ENCODE peak calls at places on chromosomes 1 and 21, in nine cellular contexts. L is GDM1; J is chondrocyte; V is heart left ventricle; F is CD4-positive, alpha-beta memory T cell; E is midbrain; K is neural crest cell; Z is stimulated activated CD8-positive, alpha-beta memory T cell treated with anti-CD3 and anti-CD28 coated beads, Interleukin-2, amount 100 ng/mL, for 48 hours; S is psoas muscle. X is an unnamed sample.

GRCh38 chr1:156502749-156503671 is 2.4 kb upstream of the MEF2D start:
- DNase-seq in K (no peak), J (peak; percentile 68), S (peak; percentile 91), Z (no peak), F (no peak), V (peak; percentile 74), E (peak; percentile 63), L (peak; percentile 84), X (peak; percentile 95)

GRCh38 chr1:12398135-12398450 is 168.3 kb downstream of the VPS13D start:
- DNase-seq in S (no peak), E (no peak), Z (no peak), J (no peak), K (no peak), V (no peak), F (no peak), L (no peak), X (no peak)

GRCh38 chr1:233971753-233972152 is 67.3 kb downstream of the SLC35F3 start:
- DNase-seq in L (no peak), S (no peak), J (no peak), V (no peak), E (no peak), Z (no peak), F (no peak), K (no peak), X (no peak)

GRCh38 chr1:222064388-222065201 is 322.7 kb upstream of the DUSP10 start:
- DNase-seq in F (no peak), E (no peak), Z (no peak), S (no peak), J (no peak), V (no peak), K (no peak), L (no peak), X (no peak)

GRCh38 chr1:20361805-20362381 is 71.2 kb downstream of the VWA5B1 start:
- DNase-seq in Z (peak; percentile 20), E (peak; percentile 83), K (peak; percentile 81), S (peak; percentile 82), J (peak; percentile 34), F (no peak), V (peak; percentile 83), L (no peak), X (peak; percentile 15)

GRCh38 chr1:10794724-10795304 is 1.6 kb downstream of the CASZ1 start:
- DNase-seq in F (no peak), L (no peak), Z (no peak), K (no peak), E (no peak), V (no peak), S (peak; percentile 86), J (peak; percentile 53), X (no peak)

GRCh38 chr1:90561926-90562325 is 155.2 kb downstream of the BARHL2 start:
- DNase-seq in J (no peak), S (no peak), L (no peak), F (no peak), E (no peak), V (no peak), Z (no peak), K (no peak), X (no peak)

GRCh38 chr21:26776320-26777021 is 68.7 kb downstream of the ADAMTS1 start:
- DNase-seq in F (no peak), J (no peak), K (no peak), E (no peak), Z (no peak), S (no peak), V (no peak), L (no peak), X (peak; percentile 38)

GRCh38 chr1:7467476-7468175 is 303.5 kb upstream of the VAMP3 start:
- DNase-seq in V (no peak), J (no peak), K (no peak), E (no peak), Z (no peak), S (no peak), F (no peak), L (no peak), X (no peak)

GRCh38 chr1:18923721-18924610 is 21.6 kb upstream of the ALDH4A1 start:
- DNase-seq in F (no peak), Z (no peak), E (peak; percentile 17), V (no peak), S (no peak), K (no peak), J (no peak), L (peak; percentile 74), X (no peak)

GRCh38 chr1:13564073-13564472 is 19.6 kb upstream of the PDPN start:
- DNase-seq in L (no peak), S (no peak), J (no peak), K (no peak), V (no peak), F (no peak), Z (no peak), E (no peak), X (no peak)

GRCh38 chr1:22141493-22141892 is 1.4 kb downstream of the WNT4 start:
- DNase-seq in J (no peak), F (no peak), V (no peak), E (no peak), K (no peak), Z (no peak), L (no peak), S (no peak), X (no peak)

GRCh38 chr1:178142806-178143205 is 48.9 kb downstream of the RASAL2 start:
- DNase-seq in K (no peak), J (no peak), E (no peak), L (no peak), Z (no peak), F (no peak), S (no peak), V (no peak), X (no peak)

GRCh38 chr1:1927751-1928150 is 8.7 kb upstream of the TMEM52 start:
- DNase-seq in K (no peak), V (peak; percentile 59), E (no peak), S (no peak), J (no peak), Z (no peak), F (no peak), L (no peak), X (no peak)

GRCh38 chr1:188949701-188950100 is 1528.0 kb downstream of the BRINP3 start:
- DNase-seq in J (no peak), E (no peak), K (no peak), L (no peak), Z (no peak), F (no peak), V (no peak), S (no peak), X (no peak)

GRCh38 chr1:154866995-154867795 is 2.9 kb downstream of the KCNN3 start:
- DNase-seq in L (no peak), S (peak; percentile 87), K (no peak), E (peak; percentile 39), V (no peak), F (no peak), Z (no peak), J (no peak), X (no peak)

GRCh38 chr1:76511226-76511625 is 356.1 kb upstream of the ST6GALNAC5 start:
- DNase-seq in S (no peak), K (no peak), E (no peak), Z (no peak), V (no peak), L (no peak), J (no peak), F (no peak), X (no peak)

GRCh38 chr1:231046730-231047395 is 6.8 kb upstream of the FAM89A start:
- DNase-seq in E (no peak), J (no peak), S (no peak), Z (no peak), L (no peak), V (no peak), K (no peak), F (no peak), X (no peak)

GRCh38 chr1:63663301-63663700 is 70.1 kb downstream of the PGM1 start:
- DNase-seq in S (no peak), V (no peak), J (no peak), E (no peak), Z (no peak), F (no peak), L (no peak), K (no peak), X (no peak)

X was measured in NCI-H460.